ENCODE peak calls at places on chromosomes 13 and 19, in four cellular contexts. B is HepG2, K is GM12878, I is K562. Q is an unnamed sample.

GRCh38 chr19:48750771-48751504 is 1.5 kb downstream of the FUT1 start:
- DNase-seq in K (no peak), B (no peak), I (no peak), Q (no peak)

GRCh38 chr13:44142911-44143665 is 230.5 kb upstream of the SERP2 start:
- DNase-seq in I (peak; percentile 32), B (no peak), K (no peak), Q (no peak)

GRCh38 chr13:110815471-110816204 is 99.2 kb downstream of the ANKRD10 start:
- DNase-seq in K (peak; percentile 13), B (no peak), I (no peak), Q (no peak)

GRCh38 chr19:3062165-3063105 is at the start of gene TLE5:
- DNase-seq in B (peak; percentile 43), I (peak; percentile 89), K (no peak), Q (peak; percentile 68)

GRCh38 chr13:41916173-41916954 is 44.5 kb downstream of the VWA8 start:
- DNase-seq in K (peak; percentile 89), I (no peak), B (no peak), Q (no peak)

GRCh38 chr19:48415395-48415794 is 21.9 kb downstream of the GRIN2D start:
- DNase-seq in K (no peak), I (peak; percentile 95), B (peak; percentile 52), Q (peak; percentile 88)

GRCh38 chr19:53881482-53882390 is at the start of gene PRKCG:
- DNase-seq in B (peak; percentile 44), I (peak; percentile 66), K (no peak), Q (no peak)

GRCh38 chr13:94176576-94176975 is 302.9 kb downstream of the DCT start:
- DNase-seq in K (no peak), B (no peak), I (no peak), Q (no peak)

GRCh38 chr19:46392252-46392801 is 21.0 kb downstream of the CCDC8 start:
- DNase-seq in I (no peak), K (no peak), B (no peak), Q (no peak)

GRCh38 chr19:51272183-51272817 is 21.4 kb downstream of the SIGLECL1 start:
- DNase-seq in I (no peak), B (no peak), K (no peak), Q (no peak)

GRCh38 chr13:37602743-37603381 is 4.3 kb upstream of the POSTN start:
- DNase-seq in B (peak; percentile 5), K (no peak), I (no peak), Q (no peak)

GRCh38 chr19:19591133-19591825 is 27.2 kb downstream of the PBX4 start:
- DNase-seq in I (no peak), K (peak; percentile 84), B (peak; percentile 23), Q (no peak)

GRCh38 chr19:3175761-3176714 is 2.5 kb upstream of the S1PR4 start:
- DNase-seq in B (no peak), I (no peak), K (peak; percentile 57), Q (no peak)

GRCh38 chr19:47895165-47895782 is 9.2 kb upstream of the SULT2A1 start:
- DNase-seq in I (no peak), K (no peak), B (peak; percentile 58), Q (no peak)

DNA sequence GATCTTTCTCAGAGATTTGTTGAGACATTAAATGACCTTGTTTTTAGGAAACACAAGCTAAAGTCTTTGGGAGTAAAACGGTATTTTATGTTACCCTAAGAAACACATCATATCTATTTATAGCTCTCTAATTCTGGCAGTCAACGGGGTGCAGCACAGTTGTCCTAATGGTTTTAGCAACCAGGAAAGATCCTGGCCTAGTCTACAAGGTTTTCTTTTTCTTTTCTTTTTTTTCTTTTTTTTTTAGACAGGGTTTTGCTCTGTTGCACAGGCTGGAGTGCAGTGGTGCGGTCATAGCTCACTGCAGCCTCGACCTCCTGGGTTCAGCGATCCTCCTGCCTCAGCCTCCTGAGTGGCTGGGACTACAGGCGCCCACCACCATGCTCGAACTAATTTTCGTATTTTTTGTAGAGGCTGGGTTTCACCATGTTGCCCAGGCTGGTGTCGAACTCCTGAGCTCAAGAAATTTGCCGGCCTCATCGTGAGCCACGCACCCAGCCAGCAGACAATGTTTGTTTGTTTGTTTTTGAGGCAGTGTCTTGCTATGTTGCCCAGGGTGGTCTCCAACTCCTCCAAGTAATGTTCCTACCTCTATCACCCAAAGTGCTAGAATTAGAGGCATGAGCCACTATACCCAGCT is 759 bp upstream of the COX7A1 start:
- DNase-seq in K (no peak), I (no peak), B (no peak), Q (no peak)
- TF ChIP-seq SP1 in K (no peak), I (no peak), B (no peak), Q (no peak)

GRCh38 chr19:1816530-1817298 is 4.6 kb upstream of the ATP8B3 start:
- DNase-seq in I (no peak), B (no peak), K (no peak), Q (no peak)

GRCh38 chr19:1814833-1815604 is 2.9 kb upstream of the ATP8B3 start:
- DNase-seq in B (no peak), K (no peak), I (no peak), Q (no peak)

GRCh38 chr19:1814391-1814790 is 2.3 kb upstream of the ATP8B3 start:
- DNase-seq in K (no peak), I (no peak), B (no peak), Q (no peak)

GRCh38 chr19:1817553-1818179 is 5.6 kb upstream of the ATP8B3 start:
- DNase-seq in K (no peak), B (no peak), I (no peak), Q (no peak)

DNA sequence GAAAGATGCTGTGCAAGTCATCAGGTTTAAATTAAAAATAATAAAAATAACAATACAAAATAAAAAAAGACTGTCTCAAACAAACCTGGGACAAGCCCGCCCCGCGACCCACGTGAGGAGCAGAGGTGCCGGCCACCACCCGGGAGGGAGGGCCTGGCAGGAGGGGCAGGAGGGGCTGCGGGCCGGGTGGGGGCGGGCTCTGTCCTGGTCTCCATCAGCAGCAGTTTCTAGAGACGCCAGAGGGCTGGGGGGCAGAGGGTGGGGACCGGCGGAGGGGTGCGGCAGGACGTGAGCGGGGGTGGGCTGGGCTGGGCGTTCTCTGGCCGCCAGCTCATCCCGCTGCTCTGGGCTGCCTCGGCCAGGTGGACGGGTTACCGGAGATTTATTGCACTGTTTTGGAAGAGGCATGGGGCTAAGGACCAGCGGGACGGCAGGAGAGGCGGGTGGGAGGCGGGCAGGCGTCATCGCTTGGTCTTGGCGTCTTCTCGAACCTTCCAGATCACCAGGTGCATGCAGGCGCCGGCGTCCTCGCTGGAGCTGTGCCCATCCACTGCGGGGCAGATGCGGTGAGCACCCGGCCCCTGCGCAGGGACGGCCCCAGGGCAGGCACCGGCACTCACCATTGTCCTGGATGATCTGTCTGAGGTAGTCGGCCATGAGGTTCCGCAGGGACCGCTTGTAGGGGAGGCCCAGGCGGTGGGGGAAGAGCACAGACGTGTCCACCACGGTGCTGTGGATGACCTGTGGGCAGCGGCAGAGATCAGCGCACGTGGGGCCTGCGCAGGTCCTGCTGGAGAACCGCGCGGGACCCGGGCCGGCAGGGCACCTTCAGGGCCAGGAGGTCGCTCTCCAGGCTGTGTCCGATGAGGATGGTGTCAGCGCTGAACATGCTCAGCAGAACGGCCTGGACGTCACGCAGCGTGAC is 3.8 kb upstream of the ATP8B3 start:
- DNase-seq in K (no peak), B (no peak), I (no peak), Q (no peak)
- TF ChIP-seq TARDBP in K (no peak), B (no peak), I (no peak), Q (no peak)

GRCh38 chr19:14614099-14614412 is 31.2 kb downstream of the CLEC17A start:
- DNase-seq in B (no peak), I (no peak), K (peak; percentile 38), Q (no peak)
- TF ChIP-seq FOXK2 in B (no peak), I (no peak), K (peak; percentile 36), Q (no peak)

DNA sequence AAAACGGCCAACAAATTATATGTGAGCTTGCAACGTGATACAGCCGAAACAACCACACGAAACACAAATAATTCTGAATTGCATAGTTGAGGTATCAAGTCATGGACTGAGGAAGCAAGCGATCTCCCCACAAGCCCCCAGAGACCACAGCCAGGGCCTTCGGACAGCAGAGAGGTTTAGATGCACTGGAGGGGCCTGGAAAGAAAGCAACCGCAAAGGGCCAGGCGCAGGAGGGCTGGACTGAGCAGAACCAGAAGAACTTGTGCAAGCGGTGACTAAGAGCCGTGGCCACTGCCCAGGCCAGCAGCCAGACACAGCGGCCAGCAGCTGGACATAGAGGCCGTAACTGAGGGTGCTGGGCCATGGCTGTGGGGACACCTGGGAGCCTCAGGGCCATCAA is 131.4 kb downstream of the TNFRSF19 start:
- DNase-seq in I (no peak), B (no peak), K (no peak), Q (no peak)
- TF ChIP-seq SP1 in I (no peak), B (no peak), K (no peak), Q (no peak)

GRCh38 chr13:30792257-30793000 is 57.1 kb downstream of the ALOX5AP start:
- DNase-seq in I (no peak), B (peak; percentile 61), K (no peak), Q (peak; percentile 60)
- TF ChIP-seq TARDBP in I (no peak), B (no peak), K (no peak), Q (no peak)

DNA sequence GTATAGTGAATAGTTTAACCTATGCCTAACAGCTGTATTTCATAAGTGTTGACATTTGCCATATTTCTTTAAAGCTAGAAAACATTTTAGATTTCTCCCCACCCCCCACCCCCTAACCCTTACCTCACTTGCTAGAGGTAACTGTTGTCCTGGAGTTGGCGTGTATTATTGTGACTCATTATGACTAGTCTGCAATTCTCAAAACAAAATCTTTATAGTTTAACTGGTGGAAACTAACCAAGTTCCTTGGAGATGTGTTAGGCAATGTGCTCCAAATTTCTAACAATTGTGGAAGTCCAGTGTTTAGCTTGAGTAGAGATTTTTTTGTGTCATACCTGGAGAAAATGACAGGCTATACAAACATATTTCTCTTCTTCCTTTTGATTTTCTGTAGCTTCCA is 38.0 kb downstream of the KCTD4 start:
- DNase-seq in I (no peak), K (no peak), B (no peak), Q (no peak)
- TF ChIP-seq FOXK2 in I (no peak), K (no peak), B (no peak), Q (no peak)

Q was measured in HEK293T.